ENCODE peak calls at places on chromosome 3, in ten cellular contexts. G, W, R, A, U, J, M, K, C and D are unnamed samples.

GRCh38 chr3:184085389-184085852 is 11.4 kb upstream of the HTR3E start:
- DNase-seq in W (no peak), R (peak), A (peak), G (no peak), U (no peak), J (no peak), M (no peak), C (no peak), K (no peak), D (no peak)

GRCh38 chr3:112351823-112352222 is 18.9 kb downstream of the CD200 start:
- DNase-seq in R (no peak), C (no peak), A (no peak), K (no peak), U (no peak), J (no peak), W (no peak), M (no peak), G (no peak), D (no peak)

GRCh38 chr3:53938645-53939044 is 47.0 kb upstream of the SELENOK start:
- DNase-seq in C (no peak), R (peak), U (peak), W (peak), M (no peak), G (no peak), K (peak), J (peak), A (peak), D (peak)

GRCh38 chr3:167711439-167711838 is 23.3 kb downstream of the PDCD10 start:
- DNase-seq in M (no peak), C (no peak), A (no peak), W (no peak), R (no peak), U (no peak), G (no peak), J (no peak), K (no peak), D (no peak)

GRCh38 chr3:126021224-126021623 is 52.2 kb downstream of the ROPN1B start:
- DNase-seq in M (no peak), W (no peak), J (no peak), G (no peak), R (no peak), A (peak), U (no peak), C (no peak), K (no peak), D (no peak)

GRCh38 chr3:99999541-99999940 is 114.8 kb downstream of the FILIP1L start:
- DNase-seq in C (no peak), R (peak), U (no peak), M (peak), J (peak), A (no peak), K (no peak), W (no peak), G (no peak), D (no peak)

GRCh38 chr3:13105181-13105580 is 32.0 kb upstream of the IQSEC1 start:
- DNase-seq in R (no peak), W (no peak), C (no peak), G (no peak), J (no peak), A (no peak), K (no peak), M (no peak), U (no peak), D (no peak)

GRCh38 chr3:6491768-6492167 is 369.1 kb upstream of the GRM7 start:
- DNase-seq in C (no peak), W (no peak), G (no peak), K (no peak), R (no peak), J (no peak), M (no peak), A (no peak), U (no peak), D (no peak)

GRCh38 chr3:53044371-53045106 is 1.3 kb downstream of the SFMBT1 start:
- DNase-seq in A (peak), K (peak), W (peak), M (no peak), R (peak), U (peak), C (peak), G (no peak), J (peak), D (peak)

GRCh38 chr3:101518421-101518871 is 5.4 kb upstream of the SENP7 start:
- DNase-seq in U (no peak), R (peak), K (no peak), W (no peak), J (no peak), M (no peak), C (no peak), G (no peak), A (no peak), D (no peak)

GRCh38 chr3:183826448-183826847 is 1.1 kb upstream of the MAP6D1 start:
- DNase-seq in K (no peak), M (no peak), J (no peak), G (no peak), U (peak), R (no peak), W (peak), A (no peak), C (no peak), D (no peak)

GRCh38 chr3:80696280-80696679 is 928.5 kb upstream of the ROBO1 start:
- DNase-seq in J (no peak), G (no peak), C (no peak), A (no peak), R (no peak), K (no peak), M (no peak), U (peak), W (peak), D (peak)

GRCh38 chr3:133472889-133473288 is 73.0 kb downstream of the BFSP2 start:
- DNase-seq in G (no peak), R (no peak), M (no peak), U (no peak), J (no peak), K (peak), C (no peak), W (no peak), A (no peak), D (no peak)

GRCh38 chr3:29440321-29441019 is 159.6 kb downstream of the RBMS3 start:
- DNase-seq in W (no peak), K (no peak), G (no peak), C (no peak), M (no peak), A (no peak), R (no peak), U (peak), J (no peak), D (peak)

GRCh38 chr3:12752803-12753202 is 6.3 kb downstream of the TMEM40 start:
- DNase-seq in J (peak), W (no peak), M (no peak), C (no peak), G (no peak), R (no peak), U (no peak), A (no peak), K (no peak), D (no peak)

GRCh38 chr3:174439621-174440349 is 419.3 kb upstream of the NAALADL2 start:
- DNase-seq in K (peak), A (peak), G (no peak), W (peak), R (peak), C (no peak), U (peak), M (peak), J (peak), D (peak)

GRCh38 chr3:139185482-139185881 is 140.8 kb upstream of the PRR23C start:
- DNase-seq in K (no peak), C (no peak), R (no peak), A (no peak), M (no peak), U (no peak), J (no peak), G (no peak), W (no peak), D (no peak)

GRCh38 chr3:57852896-57853295 is 96.8 kb downstream of the SLMAP start:
- DNase-seq in U (no peak), K (no peak), M (no peak), C (no peak), R (peak), A (peak), W (no peak), G (no peak), J (peak), D (no peak)

GRCh38 chr3:43055806-43056770 is 49.8 kb downstream of the POMGNT2 start:
- DNase-seq in W (no peak), C (no peak), A (no peak), U (no peak), R (no peak), J (no peak), K (peak), G (no peak), M (no peak), D (no peak)

GRCh38 chr3:10149222-10149621 is 7.6 kb downstream of the VHL start:
- DNase-seq in G (no peak), M (no peak), W (no peak), A (no peak), C (no peak), U (no peak), K (no peak), R (no peak), J (no peak), D (no peak)

GRCh38 chr3:197216914-197217313 is 81.5 kb downstream of the DLG1 start:
- DNase-seq in K (no peak), R (peak), M (no peak), J (no peak), W (no peak), C (no peak), U (no peak), G (no peak), A (no peak), D (no peak)

GRCh38 chr3:177452487-177452886 is 255.2 kb upstream of the TBL1XR1 start:
- DNase-seq in R (peak), U (no peak), A (peak), W (no peak), G (no peak), C (no peak), M (no peak), K (no peak), J (peak), D (no peak)

GRCh38 chr3:182895513-182896112 is 84.7 kb downstream of the DCUN1D1 start:
- DNase-seq in C (no peak), W (no peak), A (no peak), G (no peak), U (no peak), K (no peak), J (no peak), M (no peak), R (no peak), D (no peak)

GRCh38 chr3:184786271-184787010 is 25.5 kb upstream of the VPS8 start:
- DNase-seq in J (peak), C (no peak), U (peak), G (peak), K (no peak), R (peak), W (no peak), A (peak), M (peak), D (no peak)

GRCh38 chr3:98855811-98856400 is 45.6 kb downstream of the DCBLD2 start:
- DNase-seq in J (peak), R (peak), G (no peak), A (peak), C (no peak), U (no peak), K (no peak), M (peak), W (no peak), D (no peak)

GRCh38 chr3:17491601-17492000 is 250.8 kb downstream of the TBC1D5 start:
- DNase-seq in W (no peak), K (no peak), U (no peak), M (no peak), G (no peak), A (peak), C (no peak), J (peak), R (peak), D (no peak)

GRCh38 chr3:65761431-65761830 is 277.3 kb downstream of the MAGI1 start:
- DNase-seq in A (no peak), K (no peak), G (no peak), R (no peak), C (no peak), J (no peak), U (no peak), M (no peak), W (no peak), D (no peak)

GRCh38 chr3:134775831-134776230 is 19.2 kb upstream of the EPHB1 start:
- DNase-seq in K (no peak), J (no peak), G (no peak), A (no peak), U (no peak), W (no peak), C (no peak), R (no peak), M (no peak), D (no peak)

GRCh38 chr3:45687828-45688193 is 1.4 kb upstream of the SACM1L start:
- DNase-seq in C (no peak), U (no peak), M (no peak), J (peak), A (no peak), G (no peak), K (no peak), R (no peak), W (no peak), D (no peak)
- H3K4me3 ChIP-seq in C (peak), U (peak), M (peak), J (peak), A (peak), G (peak), K (peak), R (peak), W (no peak), D (peak)

DNA sequence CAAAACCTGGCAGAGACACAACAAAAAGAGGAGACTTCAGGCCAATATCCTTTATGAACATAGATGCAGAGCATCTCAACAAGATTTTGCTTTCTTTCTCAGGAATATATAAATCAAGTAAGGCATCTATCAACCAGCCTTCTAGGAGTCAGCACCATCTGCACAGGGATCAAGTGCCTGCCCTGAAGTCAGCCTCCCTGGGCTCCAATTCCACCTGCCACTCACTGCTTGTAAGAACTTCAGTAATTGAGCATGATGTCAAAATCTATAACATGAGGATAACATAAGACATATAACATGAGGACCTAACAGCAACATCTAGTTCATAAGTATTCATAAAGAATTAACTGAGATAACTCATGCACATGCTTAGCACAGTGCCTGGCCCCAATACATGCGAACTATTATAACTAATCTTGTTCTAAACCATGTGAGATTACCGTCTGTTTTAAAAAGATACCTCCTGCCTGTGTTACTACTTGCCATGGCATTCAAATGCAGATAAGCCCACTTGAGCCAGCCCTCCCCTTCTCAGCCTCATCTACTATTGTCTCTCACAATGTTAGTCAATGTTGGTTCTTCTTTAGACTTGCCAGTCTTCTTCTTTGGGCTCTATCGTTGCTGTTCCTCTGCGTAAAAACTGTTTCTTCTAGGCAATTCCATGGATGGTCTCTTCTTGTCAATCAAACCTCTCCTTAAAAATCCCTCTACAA is 91.6 kb downstream of the PLD1 start:
- DNase-seq in W (no peak), R (no peak), J (no peak), K (peak), U (no peak), C (no peak), M (no peak), G (no peak), A (no peak), D (no peak)
- H3K4me3 ChIP-seq in W (no peak), R (no peak), J (no peak), K (no peak), U (no peak), C (no peak), M (no peak), G (no peak), A (no peak), D (no peak)

DNA sequence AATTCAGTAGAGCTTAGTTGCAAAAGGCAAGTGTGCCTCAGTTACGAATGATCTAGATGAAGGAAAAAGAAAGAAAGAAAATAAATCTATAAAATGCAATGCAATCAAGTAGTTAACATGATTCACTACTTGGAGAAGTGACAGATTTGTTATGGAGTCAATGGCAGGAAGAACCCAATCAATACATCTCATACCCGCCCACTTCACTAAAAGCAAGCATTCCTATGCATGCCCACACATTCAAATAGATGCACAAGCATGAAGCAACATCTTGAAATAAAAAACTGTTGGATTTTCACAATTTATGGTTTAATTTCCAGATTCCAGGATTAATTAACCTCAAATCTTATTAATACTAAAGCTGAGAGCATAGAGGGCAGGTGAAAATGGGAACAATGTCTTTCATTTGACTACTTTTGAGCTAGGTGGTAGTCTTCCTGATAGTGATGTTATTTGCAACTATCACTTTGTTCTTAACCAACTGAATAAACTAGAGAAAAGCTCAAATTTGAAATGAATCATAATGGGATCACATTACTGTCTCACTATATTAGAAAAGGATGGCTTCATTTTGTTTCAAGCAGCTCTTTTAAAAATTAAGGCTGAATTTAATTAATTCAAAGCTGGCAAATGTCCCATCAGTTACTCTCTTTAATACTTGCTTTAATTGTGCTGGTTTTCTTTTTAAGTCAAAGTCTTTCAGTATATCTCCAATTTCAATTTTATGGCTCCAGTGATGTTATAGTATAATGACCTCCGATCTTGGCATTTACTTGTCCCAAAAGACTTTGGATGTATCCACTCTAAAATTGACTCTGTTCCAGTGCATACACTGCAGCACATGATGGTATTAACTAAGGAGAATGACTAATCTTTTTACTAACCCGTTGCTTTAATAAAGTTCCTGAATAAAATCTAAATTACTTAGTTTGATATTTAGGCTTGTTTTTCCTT is 46.7 kb upstream of the CCDC50 start:
- DNase-seq in G (no peak), K (no peak), J (peak), M (no peak), W (no peak), A (no peak), R (peak), U (no peak), C (no peak), D (no peak)
- H3K4me3 ChIP-seq in G (no peak), K (no peak), J (peak), M (no peak), W (no peak), A (no peak), R (no peak), U (no peak), C (no peak), D (no peak)

DNA sequence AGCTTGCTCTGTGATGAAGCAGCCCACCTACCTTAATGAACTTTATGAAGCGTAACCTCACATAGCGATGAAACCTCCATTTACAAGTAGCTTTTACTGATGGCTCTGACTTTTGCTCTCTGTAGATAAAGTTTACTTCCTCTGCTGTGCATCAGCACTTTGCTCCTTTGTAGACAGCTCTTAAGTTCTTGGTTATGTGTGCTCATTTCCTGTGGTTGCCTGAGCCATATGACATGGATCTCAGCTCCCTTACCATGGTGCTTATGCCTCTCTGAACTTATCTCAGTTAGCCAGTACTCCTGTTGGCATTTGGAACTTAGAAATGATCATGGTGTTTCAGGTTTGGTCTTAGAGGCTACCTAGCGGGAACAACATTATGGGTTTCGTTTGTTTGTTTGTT is 7.8 kb downstream of the MFSD1 start:
- DNase-seq in M (no peak), A (no peak), C (no peak), J (no peak), U (no peak), R (no peak), K (no peak), G (no peak), W (no peak), D (no peak)
- H3K4me3 ChIP-seq in M (no peak), A (no peak), C (no peak), J (no peak), U (no peak), R (no peak), K (no peak), G (no peak), W (no peak), D (no peak)

DNA sequence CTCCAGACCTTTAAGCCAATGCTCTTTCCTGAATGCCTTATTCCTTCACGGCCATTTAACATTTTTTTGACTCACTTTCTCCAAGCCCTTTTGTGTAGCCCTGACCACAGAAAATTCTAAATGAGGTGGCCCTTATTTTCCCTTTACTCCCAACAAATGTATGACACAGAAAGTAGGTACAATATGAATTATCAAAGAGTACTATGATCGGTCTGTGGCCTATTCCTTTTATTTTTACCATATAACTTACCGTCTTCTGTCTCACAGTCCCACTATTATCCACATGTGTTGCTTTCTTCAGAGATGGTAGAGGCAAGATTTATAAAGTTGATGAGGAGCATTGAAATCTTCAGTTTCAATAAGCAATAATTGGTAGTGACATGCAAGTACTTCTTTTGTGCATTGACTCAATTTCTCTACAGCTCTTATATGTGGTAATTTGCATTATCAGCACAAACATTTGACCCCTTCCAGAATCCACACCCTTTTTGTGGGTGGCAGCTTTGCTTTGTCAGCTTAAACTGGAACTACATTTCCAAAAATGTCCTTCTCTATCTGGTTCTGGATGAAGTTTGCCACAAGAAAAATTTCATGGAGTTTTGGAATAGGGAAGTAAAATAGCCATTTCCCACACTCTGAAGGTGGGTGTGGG is 143.8 kb upstream of the GADL1 start:
- DNase-seq in U (no peak), M (no peak), R (no peak), J (no peak), K (no peak), A (no peak), C (no peak), W (no peak), G (no peak), D (no peak)
- H3K4me3 ChIP-seq in U (no peak), M (no peak), R (no peak), J (no peak), K (no peak), A (no peak), C (no peak), W (no peak), G (no peak), D (no peak)